ENCODE peak calls at places on chromosomes 7 and 10, in five cellular contexts. J, D, E, Z and V are unnamed samples.

GRCh38 chr7:13846386-13846785 is 143.1 kb downstream of the ETV1 start:
- DNase-seq in Z (no peak), D (no peak), J (no peak), E (no peak), V (no peak)

GRCh38 chr7:42947531-42947930 is 15.4 kb downstream of the MRPL32 start:
- DNase-seq in Z (no peak), D (no peak), J (no peak), E (no peak), V (no peak)

GRCh38 chr7:143434660-143435059 is 8.6 kb upstream of the TAS2R60 start:
- DNase-seq in Z (no peak), E (peak; percentile 58), D (no peak), J (peak; percentile 41), V (no peak)

GRCh38 chr10:86647773-86648705 is 6.3 kb upstream of the OPN4 start:
- DNase-seq in D (no peak), Z (no peak), J (no peak), E (no peak), V (no peak)

GRCh38 chr7:47763063-47763974 is 181.4 kb upstream of the TNS3 start:
- DNase-seq in Z (no peak), E (no peak), J (peak; percentile 96), D (peak; percentile 69), V (no peak)

GRCh38 chr7:29563590-29564454 is at the start of gene PRR15:
- DNase-seq in E (no peak), J (no peak), Z (no peak), D (peak; percentile 89), V (no peak)

GRCh38 chr7:131106681-131107342 is 220.9 kb upstream of the MKLN1 start:
- DNase-seq in D (peak; percentile 50), Z (peak; percentile 49), J (no peak), E (peak; percentile 42), V (peak; percentile 57)

GRCh38 chr7:25857376-25858067 is 294.5 kb upstream of the NFE2L3 start:
- DNase-seq in J (peak; percentile 55), E (no peak), Z (no peak), D (peak; percentile 87), V (no peak)

GRCh38 chr10:74433595-74433956 is 282.6 kb downstream of the ADK start:
- DNase-seq in J (no peak), D (no peak), Z (no peak), E (no peak), V (no peak)

GRCh38 chr7:138698281-138698680 is 2.9 kb downstream of the SVOPL start:
- DNase-seq in J (no peak), Z (no peak), E (no peak), D (no peak), V (no peak)

GRCh38 chr10:42958142-42958868 is 118.6 kb upstream of the RET start:
- DNase-seq in E (no peak), J (no peak), Z (no peak), D (no peak), V (no peak)

GRCh38 chr7:4803397-4804241 is 28.2 kb downstream of the AP5Z1 start:
- DNase-seq in Z (no peak), J (no peak), D (no peak), E (no peak), V (no peak)

GRCh38 chr7:148650232-148650858 is 48.4 kb upstream of the CUL1 start:
- DNase-seq in Z (no peak), E (no peak), D (no peak), J (peak; percentile 65), V (no peak)

GRCh38 chr7:151384352-151384697 is 25.5 kb downstream of the WDR86 start:
- DNase-seq in Z (no peak), J (no peak), D (no peak), E (no peak), V (no peak)

GRCh38 chr7:66604198-66604597 is 24.5 kb upstream of the KCTD7 start:
- DNase-seq in E (no peak), J (no peak), D (no peak), Z (no peak), V (no peak)

GRCh38 chr10:43888551-43888950 is 239.9 kb upstream of the ZNF32 start:
- DNase-seq in E (no peak), Z (no peak), D (no peak), J (peak; percentile 95), V (no peak)

GRCh38 chr7:98217623-98218582 is 6.7 kb downstream of the BHLHA15 start:
- DNase-seq in J (no peak), E (peak; percentile 10), Z (no peak), D (no peak), V (peak; percentile 78)

GRCh38 chr10:84123362-84123761 is 15.9 kb upstream of the GHITM start:
- DNase-seq in Z (no peak), E (no peak), J (no peak), D (no peak), V (no peak)

GRCh38 chr7:102061981-102062390 is 224.7 kb upstream of the SH2B2 start:
- DNase-seq in E (no peak), Z (no peak), J (peak; percentile 46), D (peak; percentile 25), V (peak; percentile 88)

GRCh38 chr10:775245-776075 is 86.0 kb upstream of the DIP2C start:
- DNase-seq in E (no peak), J (peak; percentile 25), Z (no peak), D (no peak), V (no peak)

GRCh38 chr10:75395171-75395954 is 6.2 kb downstream of the ZNF503 start:
- DNase-seq in Z (no peak), E (peak; percentile 53), D (peak; percentile 89), J (peak; percentile 48), V (peak; percentile 55)

GRCh38 chr7:102456327-102456726 is 8.3 kb downstream of the ALKBH4 start:
- DNase-seq in D (no peak), J (peak; percentile 72), E (no peak), Z (no peak), V (no peak)

GRCh38 chr10:132506711-132507466 is 30.7 kb upstream of the INPP5A start:
- DNase-seq in J (peak; percentile 55), D (peak; percentile 40), Z (no peak), E (no peak), V (peak; percentile 50)

GRCh38 chr7:140674899-140675701 is 2.4 kb downstream of the ADCK2 start:
- DNase-seq in Z (no peak), D (peak; percentile 32), J (peak; percentile 57), E (no peak), V (no peak)

GRCh38 chr7:131621652-131622051 is 65.2 kb upstream of the PODXL start:
- DNase-seq in E (no peak), D (no peak), J (no peak), Z (no peak), V (no peak)

GRCh38 chr7:95113590-95113989 is 206.2 kb downstream of the PPP1R9A start:
- DNase-seq in J (no peak), Z (no peak), D (no peak), E (no peak), V (no peak)

GRCh38 chr7:41977165-41977651 is 259.8 kb downstream of the GLI3 start:
- DNase-seq in E (no peak), J (peak; percentile 75), D (peak; percentile 64), Z (no peak), V (no peak)

GRCh38 chr10:8158439-8159071 is 104.1 kb downstream of the GATA3 start:
- DNase-seq in Z (no peak), J (no peak), E (no peak), D (no peak), V (no peak)

GRCh38 chr10:73814896-73815718 is 3.7 kb upstream of the NDST2 start:
- DNase-seq in E (no peak), Z (no peak), J (no peak), D (no peak), V (no peak)

GRCh38 chr10:21843645-21844044 is 159.9 kb downstream of the DNAJC1 start:
- DNase-seq in J (no peak), D (no peak), E (no peak), Z (no peak), V (no peak)

GRCh38 chr7:137846588-137847417 is at the start of gene DGKI:
- DNase-seq in E (no peak), Z (no peak), D (peak; percentile 30), J (no peak), V (no peak)

GRCh38 chr10:17444062-17444714 is 10.2 kb downstream of the ST8SIA6 start:
- DNase-seq in E (no peak), Z (no peak), D (no peak), J (peak; percentile 11), V (no peak)

GRCh38 chr10:114413398-114413797 is 9.1 kb upstream of the AFAP1L2 start:
- DNase-seq in E (peak; percentile 54), J (no peak), Z (no peak), D (no peak), V (peak; percentile 81)

GRCh38 chr7:46687203-46687602 is 766.1 kb upstream of the IGFBP3 start:
- DNase-seq in J (no peak), D (no peak), Z (no peak), E (no peak), V (no peak)

GRCh38 chr7:46682841-46683624 is 762.0 kb upstream of the IGFBP3 start:
- DNase-seq in Z (no peak), E (no peak), J (peak; percentile 3), D (no peak), V (no peak)

GRCh38 chr7:46681865-46682503 is 760.9 kb upstream of the IGFBP3 start:
- DNase-seq in Z (no peak), J (no peak), E (peak; percentile 49), D (no peak), V (no peak)

GRCh38 chr7:46680147-46680546 is 759.1 kb upstream of the IGFBP3 start:
- DNase-seq in Z (no peak), E (no peak), D (no peak), J (peak; percentile 27), V (no peak)

DNA sequence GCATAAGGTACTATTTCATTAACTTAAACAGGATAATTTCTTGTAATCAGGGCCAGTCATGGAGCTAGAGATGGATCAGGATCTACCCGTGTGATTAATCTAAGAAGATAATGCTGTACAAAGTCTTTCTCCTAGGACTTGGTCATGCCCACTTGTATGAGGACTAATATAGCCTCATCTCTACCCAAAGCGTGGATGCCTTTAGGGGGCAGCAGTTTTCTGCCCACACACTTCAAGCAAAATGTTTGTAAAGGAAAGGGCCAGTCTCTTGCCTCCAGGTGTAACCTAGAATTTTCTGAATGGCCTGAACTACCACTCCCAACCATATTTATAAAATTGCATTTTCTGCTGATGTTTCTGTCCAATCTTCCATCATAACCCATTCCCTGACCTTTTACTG is 764.0 kb upstream of the IGFBP3 start:
- DNase-seq in J (no peak), D (no peak), E (no peak), Z (no peak), V (no peak)
- H3K4me3 ChIP-seq in J (no peak overlapping the region), D (no peak overlapping the region), E (no peak overlapping the region), Z (no peak overlapping the region), V (no peak overlapping the region)

GRCh38 chr7:134547738-134548054 is 1.2 kb upstream of the AKR1B15 start:
- DNase-seq in J (peak; percentile 74), E (peak; percentile 62), Z (peak; percentile 1), D (peak; percentile 85), V (peak; percentile 73)
- H3K4me3 ChIP-seq in J (peak overlapping the region; percentile 55), E (peak overlapping the region; percentile 55), Z (no peak overlapping the region), D (peak overlapping the region; percentile 11), V (peak overlapping the region; percentile 14)

DNA sequence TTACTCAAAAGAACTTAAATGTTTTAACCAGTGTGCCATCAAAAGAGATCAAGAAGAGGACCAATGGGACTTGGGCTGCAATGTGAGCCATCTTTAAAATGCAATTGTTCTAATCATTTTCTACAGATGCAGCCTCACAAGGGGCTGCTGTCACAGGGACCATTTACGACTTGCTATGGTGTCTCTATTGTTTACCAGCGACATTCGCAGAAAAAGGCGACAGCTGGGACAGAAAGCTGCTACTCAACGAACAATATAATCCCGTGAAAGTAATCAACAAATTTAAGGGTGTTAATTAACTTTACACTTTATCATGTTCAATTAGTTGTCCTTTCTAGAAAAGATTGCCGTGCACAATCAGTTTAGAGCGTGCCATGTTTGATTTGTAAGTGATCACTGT is 110.9 kb downstream of the HIBADH start:
- DNase-seq in E (no peak), D (no peak), J (no peak), Z (no peak), V (no peak)
- H3K4me3 ChIP-seq in E (no peak overlapping the region), D (no peak overlapping the region), J (no peak overlapping the region), Z (no peak overlapping the region), V (no peak overlapping the region)

GRCh38 chr10:95556994-95557767 is 4.0 kb downstream of the SORBS1 start:
- DNase-seq in E (no peak), J (no peak), Z (no peak), D (no peak), V (no peak)
- H3K4me3 ChIP-seq in E (peak overlapping the region; percentile 82), J (no peak overlapping the region), Z (no peak overlapping the region), D (no peak overlapping the region), V (no peak overlapping the region)